ENCODE peak calls at places on chromosomes 2 and 18, in nine cellular contexts. One of them, this sample, is unnamed. For H3K9me3, the result is how much of the 10 kb centered on the place peaks cover.

GRCh38 chr18:45978084-45978483 is 11.0 kb upstream of the EPG5 start:
- DNase-seq in psoas muscle: no peak
- DNase-seq in body of pancreas: peak
- DNase-seq in spleen: no peak
- DNase-seq in ascending aorta: no peak
- DNase-seq in CD4-positive, alpha-beta T cell: no peak
- DNase-seq in osteoblast: no peak
- DNase-seq in ovary: no peak
- DNase-seq in upper lobe of right lung: no peak
- DNase-seq in this sample: no peak

GRCh38 chr2:9403924-9404323 is 19.4 kb downstream of the ITGB1BP1 start:
- DNase-seq in psoas muscle: no peak
- DNase-seq in body of pancreas: no peak
- DNase-seq in spleen: no peak
- DNase-seq in ascending aorta: no peak
- DNase-seq in CD4-positive, alpha-beta T cell: no peak
- DNase-seq in osteoblast: peak
- DNase-seq in ovary: no peak
- DNase-seq in upper lobe of right lung: no peak
- DNase-seq in this sample: no peak

GRCh38 chr2:30269771-30270145 is 38.4 kb downstream of the LBH start:
- DNase-seq in psoas muscle: no peak
- DNase-seq in body of pancreas: no peak
- DNase-seq in spleen: no peak
- DNase-seq in ascending aorta: no peak
- DNase-seq in CD4-positive, alpha-beta T cell: no peak
- DNase-seq in osteoblast: no peak
- DNase-seq in ovary: no peak
- DNase-seq in upper lobe of right lung: no peak
- DNase-seq in this sample: no peak

GRCh38 chr2:200592414-200593075 is 6.7 kb downstream of the AOX1 start:
- DNase-seq in psoas muscle: no peak
- DNase-seq in body of pancreas: peak
- DNase-seq in spleen: no peak
- DNase-seq in ascending aorta: no peak
- DNase-seq in CD4-positive, alpha-beta T cell: no peak
- DNase-seq in osteoblast: no peak
- DNase-seq in ovary: no peak
- DNase-seq in upper lobe of right lung: no peak
- DNase-seq in this sample: no peak

GRCh38 chr2:61677942-61678341 is 139.8 kb upstream of the XPO1 start:
- DNase-seq in psoas muscle: no peak
- DNase-seq in body of pancreas: no peak
- DNase-seq in spleen: no peak
- DNase-seq in ascending aorta: no peak
- DNase-seq in CD4-positive, alpha-beta T cell: no peak
- DNase-seq in osteoblast: no peak
- DNase-seq in ovary: no peak
- DNase-seq in upper lobe of right lung: no peak
- DNase-seq in this sample: no peak

GRCh38 chr2:235142588-235142987 is 190.8 kb downstream of the SH3BP4 start:
- DNase-seq in psoas muscle: no peak
- DNase-seq in body of pancreas: no peak
- DNase-seq in spleen: no peak
- DNase-seq in ascending aorta: no peak
- DNase-seq in CD4-positive, alpha-beta T cell: no peak
- DNase-seq in osteoblast: no peak
- DNase-seq in ovary: no peak
- DNase-seq in upper lobe of right lung: no peak
- DNase-seq in this sample: no peak

GRCh38 chr18:45874501-45875184 is 49.2 kb downstream of the SIGLEC15 start:
- DNase-seq in psoas muscle: no peak
- DNase-seq in body of pancreas: no peak
- DNase-seq in spleen: no peak
- DNase-seq in ascending aorta: no peak
- DNase-seq in CD4-positive, alpha-beta T cell: no peak
- DNase-seq in osteoblast: no peak
- DNase-seq in ovary: no peak
- DNase-seq in upper lobe of right lung: no peak
- DNase-seq in this sample: no peak

GRCh38 chr2:214731008-214731407 is 78.5 kb downstream of the BARD1 start:
- DNase-seq in psoas muscle: no peak
- DNase-seq in body of pancreas: no peak
- DNase-seq in spleen: no peak
- DNase-seq in ascending aorta: no peak
- DNase-seq in CD4-positive, alpha-beta T cell: no peak
- DNase-seq in osteoblast: no peak
- DNase-seq in ovary: no peak
- DNase-seq in upper lobe of right lung: no peak
- DNase-seq in this sample: no peak

GRCh38 chr18:77191241-77191751 is 58.4 kb upstream of the GALR1 start:
- DNase-seq in psoas muscle: no peak
- DNase-seq in body of pancreas: no peak
- DNase-seq in spleen: no peak
- DNase-seq in ascending aorta: no peak
- DNase-seq in CD4-positive, alpha-beta T cell: no peak
- DNase-seq in osteoblast: no peak
- DNase-seq in ovary: no peak
- DNase-seq in upper lobe of right lung: no peak
- DNase-seq in this sample: no peak

GRCh38 chr2:172228177-172228785 is 125.6 kb upstream of the DLX2 start:
- DNase-seq in psoas muscle: no peak
- DNase-seq in body of pancreas: no peak
- DNase-seq in spleen: no peak
- DNase-seq in ascending aorta: no peak
- DNase-seq in CD4-positive, alpha-beta T cell: no peak
- DNase-seq in osteoblast: no peak
- DNase-seq in ovary: no peak
- DNase-seq in upper lobe of right lung: no peak
- DNase-seq in this sample: no peak

GRCh38 chr2:111117666-111118454 is 2.9 kb upstream of the BCL2L11 start:
- DNase-seq in psoas muscle: peak
- DNase-seq in body of pancreas: peak
- DNase-seq in spleen: peak
- DNase-seq in ascending aorta: no peak
- DNase-seq in CD4-positive, alpha-beta T cell: no peak
- DNase-seq in osteoblast: peak
- DNase-seq in ovary: peak
- DNase-seq in upper lobe of right lung: no peak
- DNase-seq in this sample: peak

GRCh38 chr18:34707670-34708069 is 2.4 kb upstream of the DTNA start:
- DNase-seq in psoas muscle: no peak
- DNase-seq in body of pancreas: peak
- DNase-seq in spleen: no peak
- DNase-seq in ascending aorta: no peak
- DNase-seq in CD4-positive, alpha-beta T cell: no peak
- DNase-seq in osteoblast: no peak
- DNase-seq in ovary: peak
- DNase-seq in upper lobe of right lung: no peak
- DNase-seq in this sample: peak

GRCh38 chr2:37349376-37349775 is 4.9 kb downstream of the QPCT start:
- DNase-seq in psoas muscle: no peak
- DNase-seq in body of pancreas: no peak
- DNase-seq in spleen: no peak
- DNase-seq in ascending aorta: no peak
- DNase-seq in CD4-positive, alpha-beta T cell: no peak
- DNase-seq in osteoblast: no peak
- DNase-seq in ovary: no peak
- DNase-seq in upper lobe of right lung: no peak
- DNase-seq in this sample: no peak

GRCh38 chr2:128958241-128958640 is 639.6 kb upstream of the HS6ST1 start:
- DNase-seq in psoas muscle: no peak
- DNase-seq in body of pancreas: no peak
- DNase-seq in spleen: no peak
- DNase-seq in ascending aorta: no peak
- DNase-seq in CD4-positive, alpha-beta T cell: no peak
- DNase-seq in osteoblast: no peak
- DNase-seq in ovary: no peak
- DNase-seq in upper lobe of right lung: no peak
- DNase-seq in this sample: no peak

GRCh38 chr2:47310801-47311560 is 92.0 kb upstream of the MSH2 start:
- DNase-seq in psoas muscle: peak
- DNase-seq in body of pancreas: peak
- DNase-seq in spleen: peak
- DNase-seq in ascending aorta: no peak
- DNase-seq in CD4-positive, alpha-beta T cell: no peak
- DNase-seq in osteoblast: no peak
- DNase-seq in ovary: no peak
- DNase-seq in upper lobe of right lung: no peak
- DNase-seq in this sample: peak

GRCh38 chr2:15667579-15668556 is 76.2 kb downstream of the DDX1 start:
- DNase-seq in psoas muscle: no peak
- DNase-seq in body of pancreas: no peak
- DNase-seq in spleen: no peak
- DNase-seq in ascending aorta: no peak
- DNase-seq in CD4-positive, alpha-beta T cell: no peak
- DNase-seq in osteoblast: peak
- DNase-seq in ovary: no peak
- DNase-seq in upper lobe of right lung: no peak
- DNase-seq in this sample: no peak

GRCh38 chr2:74081030-74081429 is 66.7 kb downstream of the BOLA3 start:
- DNase-seq in psoas muscle: no peak
- DNase-seq in body of pancreas: no peak
- DNase-seq in spleen: no peak
- DNase-seq in ascending aorta: no peak
- DNase-seq in CD4-positive, alpha-beta T cell: no peak
- DNase-seq in osteoblast: peak
- DNase-seq in ovary: no peak
- DNase-seq in upper lobe of right lung: no peak
- DNase-seq in this sample: no peak

DNA sequence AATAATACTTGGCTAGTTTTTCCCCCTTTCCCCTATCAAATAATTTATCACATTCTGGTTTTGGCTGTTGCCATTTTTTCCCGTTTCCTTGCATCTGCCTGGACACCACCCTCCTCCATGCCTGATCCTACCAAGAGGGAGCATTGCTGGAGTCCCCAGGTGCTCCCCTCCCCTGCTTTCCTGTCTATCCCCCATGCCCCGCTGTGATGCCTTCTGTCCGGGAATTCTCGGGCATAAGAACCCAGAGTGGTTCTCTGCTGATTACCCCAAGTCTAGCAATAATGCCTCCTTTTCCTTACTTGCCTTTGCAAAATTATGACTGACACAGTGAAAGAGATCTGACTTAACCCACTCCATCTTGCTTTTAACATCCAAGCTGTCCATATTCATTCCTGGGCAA is 248.0 kb upstream of the PXDN start:
- DNase-seq in psoas muscle: no peak
- DNase-seq in body of pancreas: no peak
- DNase-seq in spleen: no peak
- DNase-seq in ascending aorta: no peak
- DNase-seq in CD4-positive, alpha-beta T cell: no peak
- DNase-seq in osteoblast: no peak
- DNase-seq in ovary: no peak
- DNase-seq in upper lobe of right lung: no peak
- DNase-seq in this sample: no peak
- H3K9me3 ChIP-seq in psoas muscle: under half
- H3K9me3 ChIP-seq in body of pancreas: under half
- H3K9me3 ChIP-seq in spleen: under half
- H3K9me3 ChIP-seq in ascending aorta: under half
- H3K9me3 ChIP-seq in CD4-positive, alpha-beta T cell: under half
- H3K9me3 ChIP-seq in osteoblast: under half
- H3K9me3 ChIP-seq in ovary: under half
- H3K9me3 ChIP-seq in upper lobe of right lung: under half
- H3K9me3 ChIP-seq in this sample: under half

GRCh38 chr2:202989749-202990148 is 24.9 kb upstream of the NBEAL1 start:
- DNase-seq in psoas muscle: no peak
- DNase-seq in body of pancreas: no peak
- DNase-seq in spleen: no peak
- DNase-seq in ascending aorta: no peak
- DNase-seq in CD4-positive, alpha-beta T cell: no peak
- DNase-seq in osteoblast: no peak
- DNase-seq in ovary: no peak
- DNase-seq in upper lobe of right lung: no peak
- DNase-seq in this sample: no peak
- TF ChIP-seq CTCF in psoas muscle: no peak
- TF ChIP-seq CTCF in body of pancreas: no peak
- TF ChIP-seq CTCF in spleen: no peak
- TF ChIP-seq CTCF in ascending aorta: no peak
- TF ChIP-seq CTCF in CD4-positive, alpha-beta T cell: no peak
- TF ChIP-seq CTCF in osteoblast: no peak
- TF ChIP-seq CTCF in ovary: no peak
- TF ChIP-seq CTCF in upper lobe of right lung: no peak
- TF ChIP-seq CTCF in this sample: no peak

GRCh38 chr18:74521068-74521725 is 13.1 kb upstream of the CNDP1 start:
- DNase-seq in psoas muscle: no peak
- DNase-seq in body of pancreas: no peak
- DNase-seq in spleen: peak
- DNase-seq in ascending aorta: no peak
- DNase-seq in CD4-positive, alpha-beta T cell: no peak
- DNase-seq in osteoblast: no peak
- DNase-seq in ovary: no peak
- DNase-seq in upper lobe of right lung: peak
- DNase-seq in this sample: no peak

GRCh38 chr18:74518456-74519315 is 15.6 kb upstream of the CNDP1 start:
- DNase-seq in psoas muscle: no peak
- DNase-seq in body of pancreas: no peak
- DNase-seq in spleen: peak
- DNase-seq in ascending aorta: no peak
- DNase-seq in CD4-positive, alpha-beta T cell: no peak
- DNase-seq in osteoblast: no peak
- DNase-seq in ovary: no peak
- DNase-seq in upper lobe of right lung: no peak
- DNase-seq in this sample: no peak

GRCh38 chr18:74517236-74517630 is 17.1 kb upstream of the CNDP1 start:
- DNase-seq in psoas muscle: no peak
- DNase-seq in body of pancreas: no peak
- DNase-seq in spleen: peak
- DNase-seq in ascending aorta: no peak
- DNase-seq in CD4-positive, alpha-beta T cell: no peak
- DNase-seq in osteoblast: no peak
- DNase-seq in ovary: no peak
- DNase-seq in upper lobe of right lung: no peak
- DNase-seq in this sample: no peak

GRCh38 chr18:74520096-74520833 is 14.0 kb upstream of the CNDP1 start:
- DNase-seq in psoas muscle: no peak
- DNase-seq in body of pancreas: no peak
- DNase-seq in spleen: peak
- DNase-seq in ascending aorta: no peak
- DNase-seq in CD4-positive, alpha-beta T cell: no peak
- DNase-seq in osteoblast: no peak
- DNase-seq in ovary: no peak
- DNase-seq in upper lobe of right lung: no peak
- DNase-seq in this sample: no peak

GRCh38 chr18:74519320-74520095 is 14.8 kb upstream of the CNDP1 start:
- DNase-seq in psoas muscle: no peak
- DNase-seq in body of pancreas: no peak
- DNase-seq in spleen: peak
- DNase-seq in ascending aorta: no peak
- DNase-seq in CD4-positive, alpha-beta T cell: no peak
- DNase-seq in osteoblast: no peak
- DNase-seq in ovary: no peak
- DNase-seq in upper lobe of right lung: peak
- DNase-seq in this sample: no peak
- H3K9me3 ChIP-seq in psoas muscle: under half
- H3K9me3 ChIP-seq in body of pancreas: under half
- H3K9me3 ChIP-seq in spleen: under half
- H3K9me3 ChIP-seq in ascending aorta: under half
- H3K9me3 ChIP-seq in CD4-positive, alpha-beta T cell: under half
- H3K9me3 ChIP-seq in osteoblast: under half
- H3K9me3 ChIP-seq in ovary: under half
- H3K9me3 ChIP-seq in upper lobe of right lung: under half
- H3K9me3 ChIP-seq in this sample: under half

GRCh38 chr2:223311889-223312288 is 259.9 kb downstream of the KCNE4 start:
- DNase-seq in psoas muscle: no peak
- DNase-seq in body of pancreas: no peak
- DNase-seq in spleen: no peak
- DNase-seq in ascending aorta: no peak
- DNase-seq in CD4-positive, alpha-beta T cell: no peak
- DNase-seq in osteoblast: no peak
- DNase-seq in ovary: no peak
- DNase-seq in upper lobe of right lung: no peak
- DNase-seq in this sample: no peak

GRCh38 chr2:223306371-223306770 is 254.4 kb downstream of the KCNE4 start:
- DNase-seq in psoas muscle: no peak
- DNase-seq in body of pancreas: no peak
- DNase-seq in spleen: no peak
- DNase-seq in ascending aorta: no peak
- DNase-seq in CD4-positive, alpha-beta T cell: no peak
- DNase-seq in osteoblast: no peak
- DNase-seq in ovary: no peak
- DNase-seq in upper lobe of right lung: no peak
- DNase-seq in this sample: no peak
- TF ChIP-seq CTCF in psoas muscle: peak
- TF ChIP-seq CTCF in body of pancreas: no peak
- TF ChIP-seq CTCF in spleen: no peak
- TF ChIP-seq CTCF in ascending aorta: no peak
- TF ChIP-seq CTCF in CD4-positive, alpha-beta T cell: no peak
- TF ChIP-seq CTCF in osteoblast: peak
- TF ChIP-seq CTCF in ovary: no peak
- TF ChIP-seq CTCF in upper lobe of right lung: no peak
- TF ChIP-seq CTCF in this sample: no peak

This sample was measured in heart left ventricle.